ENCODE peak calls at places on chromosomes 12 and 14, in four cellular contexts. T is GM12878, W is WTC11, A is HepG2. S is an unnamed sample.
A peak's percentile ranks its signal among the peaks of the same experiment; 100 is the strongest.

GRCh38 chr12:65977384-65977783 is 153.1 kb downstream of the HMGA2 start:
- DNase-seq in W (no peak), A (no peak), T (no peak), S (no peak)

GRCh38 chr12:43655586-43655985 is 103.0 kb downstream of the PUS7L start:
- DNase-seq in A (no peak), W (no peak), T (no peak), S (no peak)

GRCh38 chr12:58314610-58315009 is 373.2 kb downstream of the ATP23 start:
- DNase-seq in T (no peak), W (no peak), A (no peak), S (no peak)

GRCh38 chr14:74401504-74402241 is 24.3 kb downstream of the SYNDIG1L start:
- DNase-seq in T (peak; percentile 45), A (no peak), W (peak; percentile 70), S (peak; percentile 11)

GRCh38 chr14:95491936-95492608 is 24.4 kb downstream of the SYNE3 start:
- DNase-seq in A (no peak), W (no peak), T (no peak), S (no peak)

GRCh38 chr12:30985814-30986452 is 59.4 kb downstream of the TSPAN11 start:
- DNase-seq in A (peak; percentile 33), W (peak; percentile 76), T (no peak), S (peak; percentile 46)

GRCh38 chr14:45699451-45699850 is 446.4 kb upstream of the MIS18BP1 start:
- DNase-seq in W (no peak), T (no peak), A (no peak), S (no peak)

GRCh38 chr14:75628816-75629215 is 31.9 kb downstream of the ERG28 start:
- DNase-seq in W (no peak), T (no peak), A (no peak), S (no peak)

GRCh38 chr12:3881208-3881980 is 8.2 kb upstream of the PARP11 start:
- DNase-seq in A (no peak), W (no peak), T (no peak), S (no peak)

GRCh38 chr14:72550513-72550912 is 343.4 kb downstream of the DPF3 start:
- DNase-seq in T (no peak), W (no peak), A (no peak), S (no peak)

GRCh38 chr14:30193791-30194407 is 266.3 kb upstream of the PRKD1 start:
- DNase-seq in T (no peak), A (no peak), W (no peak), S (no peak)

GRCh38 chr12:105445261-105446015 is 114.9 kb downstream of the C12orf75 start:
- DNase-seq in A (peak; percentile 5), T (no peak), W (no peak), S (no peak)

GRCh38 chr12:16165506-16165905 is 112.0 kb downstream of the SLC15A5 start:
- DNase-seq in T (no peak), A (peak; percentile 18), W (peak; percentile 26), S (peak; percentile 3)

GRCh38 chr12:26044007-26044394 is 80.8 kb downstream of the BHLHE41 start:
- DNase-seq in A (no peak), W (no peak), T (no peak), S (no peak)
- TF ChIP-seq TCF7 in A (no peak), W (no peak), T (no peak), S (no peak)

DNA sequence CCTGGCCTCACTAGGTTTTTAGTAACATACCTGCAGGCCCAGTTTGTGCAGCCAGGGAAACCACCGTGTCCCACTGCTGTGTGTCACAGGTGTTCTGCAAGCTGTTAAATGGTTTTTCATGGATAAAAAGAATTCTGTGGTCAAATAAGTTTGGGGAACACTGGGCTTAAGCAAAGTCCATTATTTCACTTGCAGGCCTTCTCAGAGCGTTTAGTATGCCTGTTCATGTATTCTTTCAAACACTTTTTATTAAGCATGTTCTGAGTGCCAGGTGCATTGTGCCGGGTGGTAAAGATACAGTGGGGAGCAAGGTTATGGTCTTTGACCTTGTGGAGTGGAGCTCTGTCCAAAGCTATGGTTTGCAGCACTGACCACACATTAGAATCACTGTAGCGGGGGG is 7.4 kb downstream of the RNFT2 start:
- DNase-seq in W (no peak), T (no peak), A (no peak), S (no peak)
- TF ChIP-seq TCF7 in W (no peak), T (no peak), A (no peak), S (no peak)

GRCh38 chr14:104301731-104302460 is 163.5 kb downstream of the KIF26A start:
- DNase-seq in A (no peak), W (no peak), T (no peak), S (no peak)

GRCh38 chr14:104299993-104300761 is 161.8 kb downstream of the KIF26A start:
- DNase-seq in W (no peak), T (no peak), A (no peak), S (no peak)

GRCh38 chr14:104303705-104304425 is 165.5 kb downstream of the KIF26A start:
- DNase-seq in A (no peak), W (no peak), T (no peak), S (no peak)

GRCh38 chr14:104304451-104305351 is 166.3 kb downstream of the KIF26A start:
- DNase-seq in T (no peak), W (no peak), A (no peak), S (no peak)

GRCh38 chr14:104302794-104303405 is 164.5 kb downstream of the KIF26A start:
- DNase-seq in T (no peak), A (no peak), W (no peak), S (no peak)
- TF ChIP-seq TCF7 in T (no peak), A (no peak), W (no peak), S (no peak)

GRCh38 chr14:103130965-103131364 is 7.7 kb downstream of the TNFAIP2 start:
- DNase-seq in A (no peak), W (no peak), T (no peak), S (no peak)
- TF ChIP-seq TCF7 in A (no peak), W (no peak), T (no peak), S (no peak)

DNA sequence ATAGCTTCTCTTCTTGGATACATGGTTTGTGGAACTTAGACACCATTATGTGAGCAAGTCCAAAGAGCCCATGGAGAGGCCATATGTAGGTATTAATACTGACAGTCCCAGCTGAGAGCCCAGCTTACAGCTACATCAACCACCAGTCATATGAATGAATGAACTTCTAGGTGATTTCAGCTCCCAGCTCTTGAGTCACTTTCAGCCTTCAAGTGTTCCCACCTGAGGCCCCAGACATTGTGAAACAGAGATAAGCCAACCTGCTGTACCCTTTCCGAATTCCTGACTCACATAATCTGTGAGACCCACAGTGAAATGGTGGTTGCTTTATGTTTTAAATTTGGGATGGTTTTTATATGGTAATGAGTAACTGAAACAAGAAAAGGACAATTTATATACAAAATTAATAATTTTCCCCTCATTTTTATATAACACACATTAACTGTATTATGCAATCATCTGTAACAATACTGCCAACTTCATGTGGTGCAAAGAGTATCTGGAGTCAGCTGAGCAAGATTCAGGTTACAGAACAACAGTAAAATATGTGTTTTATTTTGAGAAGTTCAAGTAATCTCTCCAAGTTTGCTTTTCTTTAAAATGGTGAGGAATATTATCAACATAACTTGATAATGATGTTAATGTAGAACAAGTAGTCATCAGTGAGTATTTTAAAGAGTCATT is 27.7 kb upstream of the FBXO33 start:
- DNase-seq in A (no peak), W (no peak), T (no peak), S (no peak)
- TF ChIP-seq TCF7 in A (no peak), W (no peak), T (no peak), S (no peak)

GRCh38 chr12:95200128-95200973 is 16.9 kb downstream of the FGD6 start:
- DNase-seq in A (no peak), W (no peak), T (no peak), S (no peak)
- TF ChIP-seq TCF7 in A (no peak), W (no peak), T (no peak), S (no peak)

GRCh38 chr12:23906329-23906728 is 43.1 kb downstream of the SOX5 start:
- DNase-seq in A (peak; percentile 20), T (no peak), W (no peak), S (no peak)
- TF ChIP-seq TCF7 in A (no peak), T (no peak), W (no peak), S (no peak)

DNA sequence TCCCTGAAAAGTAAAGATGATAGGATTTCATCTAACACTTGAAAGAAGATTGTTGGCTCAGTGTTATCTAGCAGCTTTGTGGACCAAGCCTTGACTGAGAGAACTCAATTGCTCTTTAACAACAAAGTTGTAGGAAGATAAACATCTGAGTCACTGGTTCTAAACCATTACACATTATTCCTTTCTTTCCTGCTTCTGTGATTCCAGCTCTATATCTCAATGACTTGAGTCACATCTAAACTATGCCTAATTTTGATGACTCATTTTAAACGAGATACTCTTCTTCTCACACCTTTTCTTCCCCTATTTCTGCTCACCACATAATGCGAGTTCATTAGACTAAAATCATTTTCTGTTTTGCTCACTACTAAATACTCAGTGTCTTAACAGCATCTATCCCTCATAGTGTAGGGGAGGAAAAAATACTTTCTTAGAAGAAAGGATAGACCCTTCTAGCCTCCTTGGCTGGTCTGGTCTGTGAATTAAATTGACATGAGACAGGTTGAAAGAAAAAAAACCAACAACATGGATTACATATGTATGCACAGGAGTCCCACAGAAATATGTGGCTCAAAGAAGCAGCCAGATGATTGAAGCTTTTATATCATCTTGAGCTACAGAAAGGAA is 201.4 kb downstream of the C12orf50 start:
- DNase-seq in A (no peak), T (no peak), W (no peak), S (no peak)
- TF ChIP-seq TCF7 in A (no peak), T (no peak), W (no peak), S (no peak)

GRCh38 chr12:49548481-49548821 is 9.6 kb downstream of the KCNH3 start:
- DNase-seq in W (no peak), A (no peak), T (no peak), S (no peak)

GRCh38 chr12:49552014-49552413 is 13.2 kb downstream of the KCNH3 start:
- DNase-seq in W (no peak), T (no peak), A (no peak), S (no peak)

GRCh38 chr12:49550853-49551252 is 12.0 kb downstream of the KCNH3 start:
- DNase-seq in W (no peak), T (no peak), A (peak; percentile 67), S (no peak)

GRCh38 chr12:49548822-49549648 is 10.2 kb downstream of the KCNH3 start:
- DNase-seq in A (no peak), T (no peak), W (peak; percentile 56), S (peak; percentile 63)

GRCh38 chr12:49549735-49550710 is 11.2 kb downstream of the KCNH3 start:
- DNase-seq in W (no peak), T (no peak), A (no peak), S (no peak)
- TF ChIP-seq TCF7 in W (no peak), T (no peak), A (no peak), S (no peak)

DNA sequence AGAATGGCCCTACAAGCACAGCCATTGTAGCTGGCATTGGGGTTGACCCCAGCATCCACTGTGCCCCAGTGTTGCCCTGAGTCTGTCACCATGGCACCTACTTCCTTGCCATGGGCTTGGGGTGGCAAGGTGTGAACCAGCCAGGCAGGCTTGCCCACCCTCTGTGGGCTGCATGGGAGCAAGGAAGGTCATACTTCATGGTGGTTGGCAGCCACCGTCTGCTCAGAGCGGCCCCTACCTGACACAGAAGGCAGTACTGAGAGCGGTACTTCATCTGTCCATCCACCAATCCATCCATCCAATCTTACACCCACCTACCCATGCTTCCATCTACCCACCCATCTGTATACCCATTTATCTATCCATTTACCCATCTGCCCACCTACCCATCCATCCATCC is 160.1 kb downstream of the KIF26A start:
- DNase-seq in T (no peak), A (no peak), W (no peak), S (no peak)
- TF ChIP-seq TCF7 in T (no peak), A (no peak), W (no peak), S (no peak)

S was measured in K562.